ENCODE peak calls at places on chromosomes 3 and 15, in seven cellular contexts. T is NCI-H1092 treated with DMSO at 0.1 percent for 48 hours, G is NAMALWA, R is suprapubic skin, O is CMK, K is left cardiac atrium, Q is NCI-H2171. N is an unnamed sample.

GRCh38 chr15:56040081-56041035 is 46.9 kb upstream of the NEDD4 start:
- DNase-seq in T (no peak), G (no peak), R (peak), O (no peak), K (peak), Q (peak), N (no peak)

GRCh38 chr3:60998855-60999254 is 252.4 kb downstream of the FHIT start:
- DNase-seq in T (no peak), G (no peak), R (no peak), O (no peak), K (no peak), Q (no peak), N (no peak)

GRCh38 chr3:38311941-38312340 is 29.8 kb downstream of the SLC22A14 start:
- DNase-seq in T (no peak), G (no peak), R (no peak), O (no peak), K (no peak), Q (no peak), N (no peak)

GRCh38 chr15:37015025-37015424 is 85.3 kb downstream of the MEIS2 start:
- DNase-seq in T (no peak), G (peak), R (no peak), O (no peak), K (peak), Q (peak), N (no peak)

GRCh38 chr15:70047386-70048195 is 50.1 kb downstream of the TLE3 start:
- DNase-seq in T (no peak), G (no peak), R (peak), O (no peak), K (peak), Q (no peak), N (no peak)

GRCh38 chr3:37825744-37826143 is 35.9 kb upstream of the CTDSPL start:
- DNase-seq in T (no peak), G (no peak), R (no peak), O (no peak), K (no peak), Q (no peak), N (no peak)

GRCh38 chr3:113151475-113152031 is 59.8 kb upstream of the BOC start:
- DNase-seq in T (peak), G (no peak), R (no peak), O (no peak), K (no peak), Q (no peak), N (no peak)

GRCh38 chr3:197286678-197287077 is 11.7 kb downstream of the DLG1 start:
- DNase-seq in T (no peak), G (no peak), R (no peak), O (no peak), K (no peak), Q (no peak), N (no peak)

GRCh38 chr3:193010191-193010590 is 92.5 kb upstream of the MB21D2 start:
- DNase-seq in T (peak), G (no peak), R (no peak), O (no peak), K (peak), Q (no peak), N (no peak)

GRCh38 chr3:35664460-35664919 is 25.2 kb downstream of the ARPP21 start:
- DNase-seq in T (peak), G (peak), R (no peak), O (no peak), K (peak), Q (peak), N (no peak)

GRCh38 chr15:76006136-76006778 is 6.0 kb downstream of the NRG4 start:
- DNase-seq in T (no peak), G (no peak), R (no peak), O (no peak), K (no peak), Q (no peak), N (peak)

GRCh38 chr15:48632651-48633050 is 12.9 kb downstream of the FBN1 start:
- DNase-seq in T (no peak), G (no peak), R (no peak), O (no peak), K (no peak), Q (no peak), N (no peak)

GRCh38 chr3:76107935-76108570 is 322.7 kb upstream of the ZNF717 start:
- DNase-seq in T (peak), G (peak), R (no peak), O (no peak), K (no peak), Q (no peak), N (no peak)

GRCh38 chr15:31352911-31353811 is 26.5 kb downstream of the KLF13 start:
- DNase-seq in T (peak), G (peak), R (no peak), O (no peak), K (peak), Q (peak), N (peak)

GRCh38 chr15:70074380-70074779 is 23.3 kb downstream of the TLE3 start:
- DNase-seq in T (no peak), G (no peak), R (no peak), O (no peak), K (no peak), Q (no peak), N (no peak)

GRCh38 chr15:90680371-90680935 is 36.7 kb upstream of the BLM start:
- DNase-seq in T (no peak), G (no peak), R (no peak), O (no peak), K (peak), Q (no peak), N (no peak)

GRCh38 chr3:172096881-172097420 is 57.6 kb downstream of the FNDC3B start:
- DNase-seq in T (no peak), G (no peak), R (no peak), O (no peak), K (no peak), Q (no peak), N (no peak)

GRCh38 chr3:50347187-50347813 is 1.8 kb upstream of the ZMYND10 start:
- DNase-seq in T (peak), G (peak), R (no peak), O (no peak), K (peak), Q (peak), N (peak)